ENCODE peak calls at places on chromosomes 11 and 22, in eight cellular contexts. A, Y, W, J, D, H, O and M are unnamed samples.

GRCh38 chr22:39490966-39491680 is 11.0 kb upstream of the MIEF1 start:
- DNase-seq in A (no peak), Y (no peak), W (no peak), J (no peak), D (no peak), H (no peak), O (no peak), M (no peak)

GRCh38 chr11:69296890-69297224 is 2.9 kb downstream of the MYEOV start:
- DNase-seq in A (no peak), Y (no peak), W (no peak), J (no peak), D (no peak), H (no peak), O (peak; percentile 57), M (no peak)

GRCh38 chr11:93100211-93100610 is 97.6 kb downstream of the SLC36A4 start:
- DNase-seq in A (no peak), Y (no peak), W (no peak), J (no peak), D (no peak), H (no peak), O (no peak), M (no peak)

GRCh38 chr11:30992513-30992849 is 377.1 kb downstream of the DCDC1 start:
- DNase-seq in A (no peak), Y (peak; percentile 77), W (no peak), J (no peak), D (no peak), H (no peak), O (no peak), M (no peak)

GRCh38 chr11:84022221-84022620 is 736.1 kb upstream of the CCDC90B start:
- DNase-seq in A (no peak), Y (no peak), W (no peak), J (no peak), D (no peak), H (peak; percentile 33), O (no peak), M (no peak)

GRCh38 chr11:61749607-61750217 is 2.7 kb upstream of the MYRF start:
- DNase-seq in A (no peak), Y (no peak), W (no peak), J (no peak), D (no peak), H (peak; percentile 95), O (no peak), M (no peak)

GRCh38 chr11:123454060-123454651 is 24.1 kb downstream of the GRAMD1B start:
- DNase-seq in A (peak; percentile 9), Y (peak; percentile 97), W (no peak), J (no peak), D (no peak), H (no peak), O (no peak), M (peak; percentile 27)

GRCh38 chr11:71489311-71490043 is 36.5 kb downstream of the NADSYN1 start:
- DNase-seq in A (no peak), Y (peak; percentile 23), W (peak; percentile 59), J (no peak), D (no peak), H (no peak), O (no peak), M (peak; percentile 83)

GRCh38 chr11:43282607-43283440 is 29.0 kb upstream of the API5 start:
- DNase-seq in A (peak; percentile 41), Y (peak; percentile 40), W (peak; percentile 22), J (peak; percentile 62), D (no peak), H (peak; percentile 56), O (no peak), M (peak; percentile 48)

GRCh38 chr11:33742249-33742851 is 6.1 kb upstream of the CD59 start:
- DNase-seq in A (no peak), Y (no peak), W (peak; percentile 31), J (no peak), D (no peak), H (no peak), O (no peak), M (no peak)

GRCh38 chr11:112822478-112823274 is 138.5 kb upstream of the NCAM1 start:
- DNase-seq in A (no peak), Y (no peak), W (no peak), J (no peak), D (no peak), H (no peak), O (no peak), M (no peak)

GRCh38 chr22:26648761-26649363 is 8.5 kb upstream of the MIAT start:
- DNase-seq in A (no peak), Y (no peak), W (no peak), J (no peak), D (no peak), H (no peak), O (no peak), M (no peak)

GRCh38 chr22:22618923-22619322 is 25.5 kb upstream of the GGTLC2 start:
- DNase-seq in A (no peak), Y (no peak), W (no peak), J (no peak), D (no peak), H (no peak), O (no peak), M (no peak)

GRCh38 chr22:24500251-24500820 is 5.2 kb downstream of the UPB1 start:
- DNase-seq in A (no peak), Y (no peak), W (no peak), J (no peak), D (no peak), H (no peak), O (no peak), M (no peak)

GRCh38 chr11:20258496-20258895 is 98.2 kb upstream of the DBX1 start:
- DNase-seq in A (no peak), Y (no peak), W (no peak), J (no peak), D (no peak), H (no peak), O (no peak), M (no peak)

GRCh38 chr11:121595717-121596156 is 143.0 kb upstream of the SORL1-AS1 start:
- DNase-seq in A (no peak), Y (peak; percentile 51), W (peak; percentile 86), J (no peak), D (peak; percentile 99), H (no peak), O (no peak), M (peak; percentile 50)

GRCh38 chr22:31618057-31618456 is 44.0 kb downstream of the PISD start:
- DNase-seq in A (no peak), Y (no peak), W (no peak), J (no peak), D (no peak), H (no peak), O (no peak), M (no peak)

GRCh38 chr22:25759825-25760231 is 17.8 kb downstream of the MYO18B start:
- DNase-seq in A (no peak), Y (peak; percentile 84), W (peak; percentile 88), J (peak; percentile 67), D (peak; percentile 90), H (no peak), O (no peak), M (peak; percentile 64)

GRCh38 chr11:7487360-7487759 is 2.1 kb downstream of the OLFML1 start:
- DNase-seq in A (no peak), Y (no peak), W (no peak), J (no peak), D (no peak), H (no peak), O (no peak), M (no peak)

GRCh38 chr11:58058276-58059010 is 27.7 kb downstream of the OR6Q1 start:
- DNase-seq in A (no peak), Y (no peak), W (no peak), J (no peak), D (no peak), H (no peak), O (no peak), M (no peak)

GRCh38 chr22:17514092-17514491 is 49.2 kb upstream of the SLC25A18 start:
- DNase-seq in A (no peak), Y (no peak), W (no peak), J (no peak), D (no peak), H (no peak), O (no peak), M (no peak)

GRCh38 chr11:57458410-57459111 is 1.8 kb upstream of the RTN4RL2 start:
- DNase-seq in A (peak; percentile 61), Y (peak; percentile 71), W (peak; percentile 17), J (peak; percentile 73), D (no peak), H (peak; percentile 53), O (peak; percentile 43), M (no peak)

GRCh38 chr11:1281326-1281973 is 28.0 kb downstream of the TOLLIP start:
- DNase-seq in A (no peak), Y (no peak), W (no peak), J (peak; percentile 30), D (no peak), H (no peak), O (no peak), M (no peak)

GRCh38 chr11:207213-208176 is at the start of the genes BET1L and RIC8A:
- DNase-seq in A (peak; percentile 93), Y (peak; percentile 99), W (peak; percentile 95), J (peak; percentile 99), D (peak; percentile 93), H (peak; percentile 93), O (peak; percentile 99), M (peak; percentile 99)

GRCh38 chr22:39353346-39353745 is 3.6 kb downstream of the SYNGR1 start:
- DNase-seq in A (no peak), Y (no peak), W (no peak), J (no peak), D (no peak), H (no peak), O (no peak), M (no peak)

GRCh38 chr11:108960498-108960897 is 295.6 kb downstream of the DDX10 start:
- DNase-seq in A (no peak), Y (no peak), W (no peak), J (no peak), D (no peak), H (no peak), O (no peak), M (no peak)

GRCh38 chr11:125110996-125111340 is 458 bp downstream of the TMEM218 start:
- DNase-seq in A (no peak), Y (peak; percentile 5), W (peak; percentile 8), J (no peak), D (no peak), H (no peak), O (no peak), M (no peak)

GRCh38 chr11:57274904-57275498 is 38.0 kb upstream of the APLNR start:
- DNase-seq in A (no peak), Y (no peak), W (no peak), J (no peak), D (no peak), H (no peak), O (no peak), M (no peak)

GRCh38 chr11:47078751-47079524 is 97.7 kb downstream of the ARFGAP2 start:
- DNase-seq in A (no peak), Y (no peak), W (no peak), J (no peak), D (no peak), H (no peak), O (no peak), M (no peak)

GRCh38 chr11:13035711-13036110 is 26.6 kb downstream of the RASSF10 start:
- DNase-seq in A (no peak), Y (no peak), W (no peak), J (no peak), D (no peak), H (no peak), O (no peak), M (no peak)

GRCh38 chr11:77147668-77148321 is 19.7 kb downstream of the MYO7A start:
- DNase-seq in A (no peak), Y (no peak), W (no peak), J (no peak), D (no peak), H (no peak), O (no peak), M (no peak)

GRCh38 chr11:38169286-38169685 is 1571.2 kb upstream of the RAG2 start:
- DNase-seq in A (no peak), Y (no peak), W (no peak), J (no peak), D (no peak), H (no peak), O (no peak), M (peak; percentile 28)

GRCh38 chr22:21834869-21835268 is 32.6 kb downstream of the MAPK1 start:
- DNase-seq in A (no peak), Y (no peak), W (no peak), J (no peak), D (no peak), H (no peak), O (peak; percentile 65), M (no peak)

GRCh38 chr22:48973694-48974041 is 854.0 kb downstream of the BRD1 start:
- DNase-seq in A (no peak), Y (no peak), W (no peak), J (no peak), D (no peak), H (no peak), O (no peak), M (no peak)